ENCODE peak calls at places on chromosome 4, in six cellular contexts. L, I, P, J, K and E are unnamed samples.

GRCh38 chr4:183284229-183284628 is 35.8 kb downstream of the CLDN22 start:
- DNase-seq in L (no peak), I (no peak), P (no peak), J (peak; percentile 3), K (no peak), E (no peak)

GRCh38 chr4:30537462-30537861 is 182.7 kb upstream of the PCDH7 start:
- DNase-seq in L (no peak), I (no peak), P (no peak), J (peak; percentile 4), K (no peak), E (peak; percentile 37)

GRCh38 chr4:166680801-166681200 is 553.5 kb downstream of the SPOCK3 start:
- DNase-seq in L (no peak), I (no peak), P (no peak), J (no peak), K (no peak), E (no peak)

GRCh38 chr4:127844605-127845116 is 36.0 kb upstream of the PLK4 start:
- DNase-seq in L (no peak), I (no peak), P (no peak), J (no peak), K (no peak), E (no peak)

GRCh38 chr4:20254517-20255250 is 3.0 kb downstream of the SLIT2 start:
- DNase-seq in L (no peak), I (peak; percentile 8), P (no peak), J (peak; percentile 30), K (no peak), E (no peak)

GRCh38 chr4:113823291-113823659 is 61.7 kb upstream of the CAMK2D start:
- DNase-seq in L (no peak), I (no peak), P (no peak), J (no peak), K (no peak), E (no peak)

GRCh38 chr4:76278583-76278982 is 27.1 kb downstream of the FAM47E start:
- DNase-seq in L (no peak), I (no peak), P (no peak), J (no peak), K (no peak), E (no peak)

GRCh38 chr4:77820836-77821561 is 1.8 kb upstream of the CNOT6L start:
- DNase-seq in L (no peak), I (no peak), P (no peak), J (peak; percentile 39), K (no peak), E (no peak)

GRCh38 chr4:42348692-42349091 is 48.6 kb upstream of the SHISA3 start:
- DNase-seq in L (no peak), I (no peak), P (no peak), J (no peak), K (no peak), E (no peak)

GRCh38 chr4:26081795-26082498 is 167.9 kb downstream of the SMIM20 start:
- DNase-seq in L (peak; percentile 24), I (no peak), P (no peak), J (peak; percentile 31), K (no peak), E (no peak)

GRCh38 chr4:13640149-13640671 is 12.7 kb upstream of the BOD1L1 start:
- DNase-seq in L (peak; percentile 21), I (peak; percentile 19), P (no peak), J (peak; percentile 16), K (no peak), E (no peak)

GRCh38 chr4:472881-473574 is 25.9 kb downstream of the ZNF721 start:
- DNase-seq in L (peak; percentile 1), I (no peak), P (no peak), J (no peak), K (peak; percentile 5), E (no peak)

GRCh38 chr4:73259552-73260140 is 1.0 kb upstream of the ANKRD17 start:
- DNase-seq in L (no peak), I (no peak), P (no peak), J (peak; percentile 12), K (no peak), E (peak; percentile 5)

GRCh38 chr4:27911047-27911446 is 1050.4 kb downstream of the STIM2 start:
- DNase-seq in L (no peak), I (no peak), P (no peak), J (no peak), K (no peak), E (no peak)

GRCh38 chr4:188778880-188779279 is 639.6 kb downstream of the TRIML1 start:
- DNase-seq in L (no peak), I (no peak), P (no peak), J (no peak), K (no peak), E (no peak)